ENCODE peak calls at places on chromosome 11, in five cellular contexts. One of them, this sample, is unnamed.

GRCh38 chr11:122653911-122654310 is 1.6 kb upstream of the UBASH3B start:
- DNase-seq in gastrocnemius medialis: no peak
- DNase-seq in ovary: no peak
- DNase-seq in stomach: no peak
- DNase-seq in heart left ventricle: no peak
- DNase-seq in this sample: no peak

GRCh38 chr11:95499516-95500135 is 268.6 kb upstream of the SESN3 start:
- DNase-seq in gastrocnemius medialis: no peak
- DNase-seq in ovary: no peak
- DNase-seq in stomach: no peak
- DNase-seq in heart left ventricle: no peak
- DNase-seq in this sample: no peak

GRCh38 chr11:66467034-66467659 is 442 bp downstream of the PELI3 start:
- DNase-seq in gastrocnemius medialis: no peak
- DNase-seq in ovary: peak; percentile 49
- DNase-seq in stomach: peak; percentile 48
- DNase-seq in heart left ventricle: no peak
- DNase-seq in this sample: no peak

GRCh38 chr11:102400603-102401002 is 52.0 kb downstream of the TMEM123 start:
- DNase-seq in gastrocnemius medialis: no peak
- DNase-seq in ovary: no peak
- DNase-seq in stomach: no peak
- DNase-seq in heart left ventricle: no peak
- DNase-seq in this sample: no peak

GRCh38 chr11:5380740-5381342 is 2.8 kb upstream of the OR51M1 start:
- DNase-seq in gastrocnemius medialis: no peak
- DNase-seq in ovary: no peak
- DNase-seq in stomach: peak; percentile 54
- DNase-seq in heart left ventricle: no peak
- DNase-seq in this sample: no peak

GRCh38 chr11:68890490-68891231 is 13.0 kb downstream of the MRPL21 start:
- DNase-seq in gastrocnemius medialis: peak; percentile 59
- DNase-seq in ovary: peak; percentile 48
- DNase-seq in stomach: peak; percentile 84
- DNase-seq in heart left ventricle: peak; percentile 90
- DNase-seq in this sample: peak; percentile 84

GRCh38 chr11:120095516-120095915 is 42.4 kb downstream of the TRIM29 start:
- DNase-seq in gastrocnemius medialis: no peak
- DNase-seq in ovary: no peak
- DNase-seq in stomach: no peak
- DNase-seq in heart left ventricle: no peak
- DNase-seq in this sample: no peak

GRCh38 chr11:123219066-123219697 is 24.1 kb upstream of the CLMP start:
- DNase-seq in gastrocnemius medialis: no peak
- DNase-seq in ovary: no peak
- DNase-seq in stomach: no peak
- DNase-seq in heart left ventricle: no peak
- DNase-seq in this sample: no peak

GRCh38 chr11:114134870-114135269 is 75.4 kb downstream of the ZBTB16 start:
- DNase-seq in gastrocnemius medialis: no peak
- DNase-seq in ovary: no peak
- DNase-seq in stomach: no peak
- DNase-seq in heart left ventricle: no peak
- DNase-seq in this sample: peak; percentile 68

GRCh38 chr11:73478737-73479347 is 102.6 kb downstream of the RELT start:
- DNase-seq in gastrocnemius medialis: no peak
- DNase-seq in ovary: no peak
- DNase-seq in stomach: no peak
- DNase-seq in heart left ventricle: no peak
- DNase-seq in this sample: no peak

GRCh38 chr11:117239295-117239694 is 6.8 kb downstream of the RNF214 start:
- DNase-seq in gastrocnemius medialis: no peak
- DNase-seq in ovary: no peak
- DNase-seq in stomach: no peak
- DNase-seq in heart left ventricle: no peak
- DNase-seq in this sample: no peak
- TF ChIP-seq CTCF in gastrocnemius medialis: no peak
- TF ChIP-seq CTCF in ovary: no peak
- TF ChIP-seq CTCF in stomach: no peak
- TF ChIP-seq CTCF in heart left ventricle: no peak
- TF ChIP-seq CTCF in this sample: no peak

DNA sequence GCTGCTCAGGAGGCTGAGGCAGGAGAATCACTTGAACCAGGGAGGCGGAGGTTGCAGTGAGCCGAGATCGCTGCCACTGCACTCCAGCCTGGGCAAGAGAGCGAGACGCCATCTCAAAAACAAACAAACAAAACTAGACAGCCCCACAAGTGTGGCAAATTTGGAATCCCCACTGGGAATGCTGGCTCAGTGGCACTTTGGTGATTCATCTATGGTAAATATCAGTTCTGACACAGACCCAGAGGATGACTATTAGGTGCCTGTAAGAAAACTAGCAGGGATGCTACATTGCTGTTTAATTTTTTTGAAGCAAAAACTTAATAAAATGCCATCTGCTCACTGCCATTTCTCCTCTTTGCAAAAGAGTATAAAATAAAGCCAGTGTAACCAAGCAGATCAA is 107.9 kb downstream of the NAT10 start:
- DNase-seq in gastrocnemius medialis: no peak
- DNase-seq in ovary: no peak
- DNase-seq in stomach: no peak
- DNase-seq in heart left ventricle: no peak
- DNase-seq in this sample: no peak
- H3K4me3 ChIP-seq in gastrocnemius medialis: no peak overlapping the region
- H3K4me3 ChIP-seq in ovary: no peak overlapping the region
- H3K4me3 ChIP-seq in stomach: no peak overlapping the region
- H3K4me3 ChIP-seq in heart left ventricle: no peak overlapping the region
- H3K4me3 ChIP-seq in this sample: no peak overlapping the region

DNA sequence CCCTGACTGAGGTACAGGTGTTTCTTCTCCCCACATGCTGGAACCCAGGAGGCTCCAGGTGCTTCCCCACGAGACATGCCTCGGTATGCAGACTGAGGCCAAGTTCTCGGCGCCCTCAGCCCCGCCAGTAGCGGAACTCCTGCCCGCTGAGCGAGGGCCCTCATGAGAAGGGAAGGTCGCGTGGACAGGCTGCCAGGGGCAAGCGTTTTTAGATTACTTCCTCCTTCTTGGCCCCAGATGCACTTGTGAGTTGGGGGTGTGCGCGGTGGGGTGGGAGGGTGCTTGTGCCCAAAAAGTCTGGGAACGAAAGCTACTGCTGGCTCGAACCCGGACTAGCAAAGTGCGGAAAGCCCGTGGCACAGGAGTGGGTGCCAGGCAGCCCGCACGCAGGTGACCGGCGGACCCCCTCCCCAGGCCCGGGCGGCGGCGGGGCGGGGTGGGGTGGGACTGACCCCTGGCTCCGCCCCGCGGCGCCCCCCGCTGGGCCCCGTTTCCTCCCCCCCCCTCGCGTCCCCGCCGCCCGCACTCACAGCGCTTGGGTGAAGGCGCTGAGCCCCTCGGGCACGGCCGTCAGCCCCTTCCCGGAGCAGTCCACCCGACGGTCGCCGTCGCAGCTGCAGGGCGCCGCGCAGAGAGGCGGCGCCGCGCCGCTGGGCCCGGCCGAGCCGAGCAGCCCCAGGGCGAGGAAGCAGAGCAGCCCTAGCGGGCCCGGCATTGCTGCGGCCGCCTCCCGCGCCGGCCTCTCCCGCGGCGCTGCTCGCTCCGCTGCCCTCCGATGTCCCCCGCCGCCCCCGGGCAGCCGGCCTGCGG is 797 bp downstream of the LGR4 start:
- DNase-seq in gastrocnemius medialis: no peak
- DNase-seq in ovary: peak; percentile 31
- DNase-seq in stomach: peak; percentile 49
- DNase-seq in heart left ventricle: peak; percentile 70
- DNase-seq in this sample: peak; percentile 37
- TF ChIP-seq POLR2A in gastrocnemius medialis: no peak
- TF ChIP-seq POLR2A in ovary: no peak
- TF ChIP-seq POLR2A in stomach: no peak
- TF ChIP-seq POLR2A in heart left ventricle: no peak
- TF ChIP-seq POLR2A in this sample: no peak

DNA sequence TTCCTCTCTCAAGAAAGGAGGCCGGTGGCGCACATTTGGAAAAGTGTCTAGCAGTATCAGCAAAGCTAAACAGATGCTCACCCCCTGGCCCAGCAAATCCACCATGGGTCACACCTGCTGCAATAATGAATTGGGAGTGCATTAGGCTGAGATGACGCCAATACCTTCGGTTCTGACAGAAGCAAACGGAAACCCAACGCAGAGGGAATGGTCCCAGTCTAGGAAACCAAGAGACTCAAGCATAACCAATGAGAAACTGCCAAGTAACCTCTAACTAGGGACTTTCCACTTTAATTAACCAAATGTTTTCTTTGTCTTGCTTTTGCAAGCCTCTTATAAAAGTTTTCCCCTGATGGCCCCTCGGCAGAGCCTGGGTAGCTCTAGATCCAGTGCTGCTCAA is 64.2 kb upstream of the SLC22A12 start:
- DNase-seq in gastrocnemius medialis: no peak
- DNase-seq in ovary: no peak
- DNase-seq in stomach: no peak
- DNase-seq in heart left ventricle: no peak
- DNase-seq in this sample: no peak
- TF ChIP-seq CTCF in gastrocnemius medialis: no peak
- TF ChIP-seq CTCF in ovary: no peak
- TF ChIP-seq CTCF in stomach: no peak
- TF ChIP-seq CTCF in heart left ventricle: no peak
- TF ChIP-seq CTCF in this sample: no peak

GRCh38 chr11:15977116-15977515 is 379.2 kb downstream of the SOX6 start:
- DNase-seq in gastrocnemius medialis: no peak
- DNase-seq in ovary: no peak
- DNase-seq in stomach: no peak
- DNase-seq in heart left ventricle: no peak
- DNase-seq in this sample: no peak

GRCh38 chr11:15985863-15986139 is 370.5 kb downstream of the SOX6 start:
- DNase-seq in gastrocnemius medialis: no peak
- DNase-seq in ovary: no peak
- DNase-seq in stomach: no peak
- DNase-seq in heart left ventricle: no peak
- DNase-seq in this sample: no peak

GRCh38 chr11:15985127-15985862 is 371.1 kb downstream of the SOX6 start:
- DNase-seq in gastrocnemius medialis: no peak
- DNase-seq in ovary: no peak
- DNase-seq in stomach: no peak
- DNase-seq in heart left ventricle: no peak
- DNase-seq in this sample: no peak

GRCh38 chr11:15976433-15977045 is 379.8 kb downstream of the SOX6 start:
- DNase-seq in gastrocnemius medialis: no peak
- DNase-seq in ovary: no peak
- DNase-seq in stomach: no peak
- DNase-seq in heart left ventricle: no peak
- DNase-seq in this sample: no peak

DNA sequence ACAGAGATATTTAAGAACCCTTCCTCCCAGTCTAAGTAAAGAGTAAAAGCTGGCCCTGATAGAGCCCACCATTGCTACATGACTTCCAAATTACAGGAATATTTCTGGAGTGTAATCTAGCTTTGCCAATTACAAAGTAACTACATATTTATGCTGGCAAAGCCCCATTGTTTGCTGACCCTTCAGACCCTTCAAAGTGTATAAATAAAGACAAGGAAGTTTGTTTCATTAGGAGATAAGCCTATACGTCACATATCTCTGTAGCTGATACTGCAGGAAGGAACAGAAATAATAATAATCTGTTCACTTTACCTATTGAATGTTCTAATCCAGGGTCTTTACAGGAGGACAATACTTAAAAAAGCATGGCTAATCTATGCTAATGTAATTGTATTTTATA is 375.1 kb downstream of the SOX6 start:
- DNase-seq in gastrocnemius medialis: no peak
- DNase-seq in ovary: no peak
- DNase-seq in stomach: no peak
- DNase-seq in heart left ventricle: no peak
- DNase-seq in this sample: no peak
- H3K4me3 ChIP-seq in gastrocnemius medialis: no peak overlapping the region
- H3K4me3 ChIP-seq in ovary: no peak overlapping the region
- H3K4me3 ChIP-seq in stomach: no peak overlapping the region
- H3K4me3 ChIP-seq in heart left ventricle: no peak overlapping the region
- H3K4me3 ChIP-seq in this sample: no peak overlapping the region

GRCh38 chr11:11621881-11622706 is at the start of gene GALNT18:
- DNase-seq in gastrocnemius medialis: peak; percentile 89
- DNase-seq in ovary: peak; percentile 88
- DNase-seq in stomach: peak; percentile 93
- DNase-seq in heart left ventricle: peak; percentile 96
- DNase-seq in this sample: peak; percentile 96
- TF ChIP-seq POLR2A in gastrocnemius medialis: peak; percentile 72
- TF ChIP-seq POLR2A in ovary: no peak
- TF ChIP-seq POLR2A in stomach: no peak
- TF ChIP-seq POLR2A in heart left ventricle: no peak
- TF ChIP-seq POLR2A in this sample: no peak

GRCh38 chr11:69893631-69894030 is 74.4 kb upstream of the FGF3 start:
- DNase-seq in gastrocnemius medialis: no peak
- DNase-seq in ovary: no peak
- DNase-seq in stomach: no peak
- DNase-seq in heart left ventricle: no peak
- DNase-seq in this sample: no peak

GRCh38 chr11:69891421-69892236 is 72.4 kb upstream of the FGF3 start:
- DNase-seq in gastrocnemius medialis: no peak
- DNase-seq in ovary: no peak
- DNase-seq in stomach: peak; percentile 57
- DNase-seq in heart left ventricle: no peak
- DNase-seq in this sample: no peak

GRCh38 chr11:69890476-69890875 is 71.3 kb upstream of the FGF3 start:
- DNase-seq in gastrocnemius medialis: no peak
- DNase-seq in ovary: no peak
- DNase-seq in stomach: no peak
- DNase-seq in heart left ventricle: no peak
- DNase-seq in this sample: no peak

GRCh38 chr11:69892986-69893555 is 73.9 kb upstream of the FGF3 start:
- DNase-seq in gastrocnemius medialis: no peak
- DNase-seq in ovary: no peak
- DNase-seq in stomach: peak; percentile 50
- DNase-seq in heart left ventricle: peak; percentile 40
- DNase-seq in this sample: no peak

GRCh38 chr11:69892237-69892985 is 73.2 kb upstream of the FGF3 start:
- DNase-seq in gastrocnemius medialis: no peak
- DNase-seq in ovary: no peak
- DNase-seq in stomach: no peak
- DNase-seq in heart left ventricle: peak; percentile 43
- DNase-seq in this sample: no peak
- TF ChIP-seq CTCF in gastrocnemius medialis: no peak
- TF ChIP-seq CTCF in ovary: no peak
- TF ChIP-seq CTCF in stomach: no peak
- TF ChIP-seq CTCF in heart left ventricle: no peak
- TF ChIP-seq CTCF in this sample: no peak

DNA sequence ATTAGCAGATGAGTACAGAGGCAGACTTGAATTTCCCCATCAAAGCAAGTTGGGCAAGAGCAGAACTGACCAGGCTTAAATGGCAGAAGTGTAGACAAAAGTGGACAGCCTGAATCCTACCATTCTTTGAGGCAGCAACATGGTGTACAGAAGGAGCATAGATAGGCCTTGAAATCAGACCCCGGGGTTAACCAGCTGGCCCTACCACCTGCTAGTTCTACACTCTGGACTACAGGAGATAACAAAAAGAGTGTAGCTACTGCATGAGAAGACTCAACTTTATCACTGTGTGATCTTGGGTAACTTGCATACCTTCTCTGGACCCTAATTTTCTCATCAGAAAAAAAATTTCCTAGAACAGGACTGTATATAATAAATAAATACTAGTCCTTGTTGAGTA is 427.5 kb upstream of the CADM1 start:
- DNase-seq in gastrocnemius medialis: no peak
- DNase-seq in ovary: no peak
- DNase-seq in stomach: no peak
- DNase-seq in heart left ventricle: no peak
- DNase-seq in this sample: no peak
- H3K4me3 ChIP-seq in gastrocnemius medialis: no peak overlapping the region
- H3K4me3 ChIP-seq in ovary: no peak overlapping the region
- H3K4me3 ChIP-seq in stomach: no peak overlapping the region
- H3K4me3 ChIP-seq in heart left ventricle: no peak overlapping the region
- H3K4me3 ChIP-seq in this sample: no peak overlapping the region